ENCODE peak calls at places on chromosome 22, in five cellular contexts. L is OCI-LY7, U is IMR-90, Q is stomach, M is mesenchymal stem cell. T is an unnamed sample.

GRCh38 chr22:45949258-45949870 is 27.6 kb downstream of the WNT7B start:
- DNase-seq in L (no peak), U (no peak), Q (no peak), M (no peak), T (no peak)

GRCh38 chr22:42939451-42939881 is 75.5 kb downstream of the PACSIN2 start:
- DNase-seq in L (no peak), U (no peak), Q (no peak), M (no peak), T (no peak)

GRCh38 chr22:48683640-48684039 is 1144.0 kb downstream of the BRD1 start:
- DNase-seq in L (no peak), U (no peak), Q (no peak), M (no peak), T (no peak)

GRCh38 chr22:40055143-40055926 is 60.6 kb downstream of the FAM83F start:
- DNase-seq in L (peak; percentile 31), U (no peak), Q (no peak), M (no peak), T (peak; percentile 19)

GRCh38 chr22:45881524-45881875 is 95.5 kb downstream of the WNT7B start:
- DNase-seq in L (no peak), U (no peak), Q (no peak), M (no peak), T (no peak)

GRCh38 chr22:45208993-45209838 is 31.5 kb downstream of the KIAA0930 start:
- DNase-seq in L (no peak), U (peak; percentile 91), Q (no peak), M (peak; percentile 92), T (no peak)

GRCh38 chr22:31876156-31877035 is 67.9 kb upstream of the YWHAH start:
- DNase-seq in L (no peak), U (no peak), Q (no peak), M (no peak), T (no peak)

GRCh38 chr22:47162865-47163264 is 400.4 kb downstream of the TBC1D22A start:
- DNase-seq in L (no peak), U (no peak), Q (no peak), M (no peak), T (peak; percentile 38)

GRCh38 chr22:39472570-39473556 is 16.1 kb downstream of the MGAT3 start:
- DNase-seq in L (peak; percentile 84), U (no peak), Q (peak; percentile 72), M (no peak), T (no peak)

GRCh38 chr22:39300198-39300830 is 19.1 kb downstream of the RPL3 start:
- DNase-seq in L (peak; percentile 47), U (no peak), Q (no peak), M (peak; percentile 43), T (no peak)

GRCh38 chr22:18101536-18101935 is 9.1 kb upstream of the TUBA8 start:
- DNase-seq in L (no peak), U (no peak), Q (no peak), M (no peak), T (no peak)

GRCh38 chr22:38467438-38467903 is 425 bp upstream of the KDELR3 start:
- DNase-seq in L (no peak), U (no peak), Q (no peak), M (no peak), T (peak; percentile 49)

GRCh38 chr22:45671051-45671782 is 417 bp upstream of the ATXN10 start:
- DNase-seq in L (no peak), U (no peak), Q (no peak), M (peak; percentile 34), T (peak; percentile 69)

GRCh38 chr22:24727218-24727851 is 47.2 kb downstream of the PIWIL3 start:
- DNase-seq in L (no peak), U (peak; percentile 94), Q (peak; percentile 48), M (peak; percentile 77), T (no peak)

GRCh38 chr22:44733426-44734106 is 18.8 kb upstream of the ARHGAP8 start:
- DNase-seq in L (no peak), U (no peak), Q (no peak), M (no peak), T (peak; percentile 10)

GRCh38 chr22:22698263-22698750 is 53.9 kb downstream of the GGTLC2 start:
- DNase-seq in L (peak; percentile 83), U (no peak), Q (no peak), M (no peak), T (no peak)

GRCh38 chr22:48182896-48183805 is 1420.7 kb downstream of the TBC1D22A start:
- DNase-seq in L (no peak), U (no peak), Q (no peak), M (no peak), T (no peak)

GRCh38 chr22:43300891-43301676 is 42.1 kb downstream of the SCUBE1 start:
- DNase-seq in L (no peak), U (no peak), Q (no peak), M (no peak), T (no peak)

GRCh38 chr22:40721266-40721665 is 42.0 kb downstream of the MCHR1 start:
- DNase-seq in L (no peak), U (peak; percentile 71), Q (no peak), M (peak; percentile 76), T (no peak)

GRCh38 chr22:40121463-40121862 is 56.3 kb upstream of the TNRC6B start:
- DNase-seq in L (no peak), U (no peak), Q (peak; percentile 27), M (no peak), T (no peak)

GRCh38 chr22:18111759-18112330 is 1.2 kb downstream of the TUBA8 start:
- DNase-seq in L (no peak), U (no peak), Q (peak; percentile 51), M (no peak), T (no peak)

GRCh38 chr22:39180566-39180965 is 28.1 kb upstream of the CBX7 start:
- DNase-seq in L (no peak), U (no peak), Q (no peak), M (no peak), T (no peak)

GRCh38 chr22:40525250-40525884 is 111.2 kb downstream of the MRTFA start:
- DNase-seq in L (peak; percentile 72), U (peak; percentile 46), Q (peak; percentile 48), M (peak; percentile 45), T (no peak)

GRCh38 chr22:22431271-22432220 is 77.0 kb downstream of the ZNF280B start:
- DNase-seq in L (peak; percentile 90), U (peak; percentile 34), Q (peak; percentile 60), M (peak; percentile 46), T (peak; percentile 63)

GRCh38 chr22:18925368-18926064 is 10.6 kb downstream of the PRODH start:
- DNase-seq in L (no peak), U (no peak), Q (no peak), M (no peak), T (no peak)

GRCh38 chr22:48179571-48180546 is 1417.4 kb downstream of the TBC1D22A start:
- DNase-seq in L (no peak), U (no peak), Q (no peak), M (no peak), T (no peak)

GRCh38 chr22:43293661-43294392 is 49.3 kb downstream of the SCUBE1 start:
- DNase-seq in L (no peak), U (peak; percentile 60), Q (peak; percentile 57), M (peak; percentile 98), T (no peak)

GRCh38 chr22:22878801-22879674 is 8.6 kb upstream of the IGLL5 start:
- DNase-seq in L (peak; percentile 50), U (no peak), Q (no peak), M (no peak), T (no peak)

GRCh38 chr22:46501701-46502100 is 35.7 kb downstream of the CELSR1 start:
- DNase-seq in L (no peak), U (peak; percentile 76), Q (no peak), M (peak; percentile 5), T (no peak)

GRCh38 chr22:49046546-49047305 is 780.9 kb downstream of the BRD1 start:
- DNase-seq in L (peak; percentile 70), U (no peak), Q (no peak), M (no peak), T (peak; percentile 50)

GRCh38 chr22:23847991-23848864 is 9.4 kb upstream of the DERL3 start:
- DNase-seq in L (peak; percentile 83), U (no peak), Q (no peak), M (no peak), T (no peak)

GRCh38 chr22:35349368-35349703 is 31.6 kb upstream of the HMOX1 start:
- DNase-seq in L (peak; percentile 49), U (no peak), Q (no peak), M (no peak), T (no peak)
- H3K4me1 ChIP-seq in L (peaks cover 72% of the 10 kb centered on the region), U (peaks cover 10% of the 10 kb centered on the region), Q (peaks cover 48% of the 10 kb centered on the region), M (peaks cover 34% of the 10 kb centered on the region), T (peaks cover 20% of the 10 kb centered on the region)

DNA sequence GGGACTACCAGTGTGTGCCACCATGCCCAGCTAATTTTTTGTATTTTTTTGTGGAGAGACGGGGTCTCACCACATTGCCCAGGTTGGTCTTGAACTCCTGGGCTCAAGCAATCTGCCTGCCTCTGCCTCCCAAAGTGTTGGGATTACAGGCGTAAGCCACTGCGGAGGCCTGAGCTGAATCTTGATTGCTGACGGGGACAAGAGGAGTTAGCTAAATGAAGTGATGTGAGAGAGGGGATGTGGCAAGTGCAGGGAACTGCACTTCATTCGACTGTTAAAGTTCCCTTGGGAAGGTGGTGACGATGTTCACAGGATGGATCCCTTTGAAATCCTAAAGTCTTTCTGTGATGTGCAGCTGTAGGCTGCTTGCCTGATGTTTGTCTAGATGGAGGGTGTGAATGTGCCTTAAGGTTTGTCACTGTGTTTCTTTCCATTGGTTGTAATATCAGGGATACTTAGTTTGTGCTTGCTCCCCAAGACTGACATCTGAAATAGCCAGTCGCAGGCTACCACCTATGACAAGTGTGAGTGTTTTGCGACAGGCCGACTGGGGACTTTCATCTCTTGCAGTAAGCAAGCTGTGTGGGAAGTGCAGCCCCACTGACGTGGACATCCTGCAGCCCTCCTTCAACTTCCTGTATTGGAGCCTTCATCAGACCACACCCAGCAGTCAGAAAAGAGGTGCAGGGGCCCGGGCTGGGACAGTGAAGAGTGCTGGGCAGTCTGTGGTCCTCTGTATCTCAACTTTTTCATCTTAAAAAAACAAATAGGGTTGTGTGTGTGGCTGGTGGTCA is 19.6 kb upstream of the CCDC134 start:
- DNase-seq in L (peak; percentile 78), U (peak; percentile 63), Q (peak; percentile 67), M (peak; percentile 61), T (peak; percentile 62)
- H3K27ac ChIP-seq in L (no peak overlapping the region), U (no peak overlapping the region), Q (peak overlapping the region; percentile 7), M (no peak overlapping the region), T (no peak overlapping the region)

DNA sequence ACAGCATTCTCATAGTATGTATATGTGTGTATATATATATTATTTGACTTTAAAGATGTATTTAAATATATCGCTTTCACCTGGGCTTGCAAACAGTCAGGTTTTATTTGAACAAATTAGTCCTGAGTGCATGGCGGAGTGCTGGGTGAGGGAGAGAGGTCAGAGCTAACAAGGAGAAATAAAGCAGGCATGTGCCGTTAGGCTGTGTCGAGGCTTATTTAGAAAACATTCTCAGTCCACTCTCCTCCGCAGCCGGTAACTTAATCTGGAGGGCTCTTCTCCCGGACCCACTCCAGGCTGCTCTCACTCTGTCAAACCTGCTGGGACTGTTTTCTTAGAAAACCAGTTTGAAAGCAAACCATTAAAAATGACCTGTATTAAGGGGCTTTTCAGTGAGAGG is 455.9 kb downstream of the MN1 start:
- DNase-seq in L (no peak), U (no peak), Q (no peak), M (no peak), T (no peak)
- H3K4me1 ChIP-seq in L (peaks cover 22% of the 10 kb centered on the region), U (no peaks in the 10 kb centered on the region), Q (no peaks in the 10 kb centered on the region), M (peaks cover 3% of the 10 kb centered on the region), T (no peaks in the 10 kb centered on the region)

DNA sequence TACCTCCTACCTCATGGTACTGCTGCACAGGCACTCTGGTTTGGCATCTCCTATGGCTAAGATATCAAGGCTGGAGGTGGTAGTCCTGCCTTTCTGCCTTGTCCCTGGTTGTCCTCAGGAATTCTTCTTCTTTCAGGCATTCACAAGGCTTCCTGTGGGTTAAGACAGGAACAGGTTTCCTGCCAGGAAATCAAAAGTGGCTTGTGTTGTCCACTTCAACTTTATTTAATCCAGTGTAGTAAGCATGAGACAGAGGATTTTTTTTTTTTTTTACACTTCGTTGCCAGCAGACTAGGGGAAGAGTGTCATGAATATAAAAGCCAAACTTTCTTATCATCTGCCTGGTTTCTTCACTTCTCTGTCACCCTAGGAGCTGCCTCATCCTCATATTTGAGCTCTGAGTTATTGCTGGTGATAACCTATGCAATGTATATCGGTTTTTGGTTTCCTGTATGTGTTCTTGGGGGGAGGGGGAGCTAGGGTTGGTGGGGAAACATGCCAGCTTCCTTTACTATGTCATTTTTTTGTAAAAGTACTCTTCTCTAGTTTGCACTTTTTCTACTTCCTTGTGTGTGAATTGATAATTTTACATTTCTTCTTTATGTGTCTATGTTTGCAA is 50.2 kb downstream of the XKR3 start:
- DNase-seq in L (no peak), U (no peak), Q (no peak), M (no peak), T (no peak)
- H3K27ac ChIP-seq in L (no peak overlapping the region), U (no peak overlapping the region), Q (no peak overlapping the region), M (no peak overlapping the region), T (no peak overlapping the region)